ENCODE peak calls at places on chromosomes 1 and 21, in ten cellular contexts. One of them, this sample, is unnamed.
A peak's percentile ranks its signal among the peaks of the same experiment; 100 is the strongest.

GRCh38 chr21:25579402-25580016 is 27.8 kb downstream of the MRPL39 start:
- DNase-seq in activated T-cell treated with anti-CD3 and anti-CD28 coated beads, Interleukin-2, amount 50 U/mL, for 48 hours: no peak
- DNase-seq in iPS-NIHi11: no peak
- DNase-seq in T follicular helper cell: no peak
- DNase-seq in cardiac fibroblast: no peak
- DNase-seq in fibroblast of lung: no peak
- DNase-seq in SHP77: no peak
- DNase-seq in activated gamma-delta T cell treated with Interleukin-2 at 50 U/mL for 16 hours: no peak
- DNase-seq in NCI-H1105: no peak
- DNase-seq in brain pericyte: no peak
- DNase-seq in this sample: no peak

GRCh38 chr1:54051936-54052469 is 1.0 kb downstream of the TMEM59 start:
- DNase-seq in activated gamma-delta T cell treated with Interleukin-2 at 50 U/mL for 16 hours: no peak
- DNase-seq in SHP77: no peak
- DNase-seq in activated T-cell treated with anti-CD3 and anti-CD28 coated beads, Interleukin-2, amount 50 U/mL, for 48 hours: no peak
- DNase-seq in iPS-NIHi11: no peak
- DNase-seq in fibroblast of lung: peak; percentile 13
- DNase-seq in cardiac fibroblast: peak; percentile 63
- DNase-seq in brain pericyte: no peak
- DNase-seq in NCI-H1105: no peak
- DNase-seq in T follicular helper cell: no peak
- DNase-seq in this sample: peak; percentile 6

GRCh38 chr1:192610114-192610958 is 25.6 kb upstream of the RGS13 start:
- DNase-seq in T follicular helper cell: no peak
- DNase-seq in fibroblast of lung: peak; percentile 23
- DNase-seq in NCI-H1105: peak; percentile 27
- DNase-seq in activated gamma-delta T cell treated with Interleukin-2 at 50 U/mL for 16 hours: no peak
- DNase-seq in cardiac fibroblast: peak; percentile 54
- DNase-seq in activated T-cell treated with anti-CD3 and anti-CD28 coated beads, Interleukin-2, amount 50 U/mL, for 48 hours: no peak
- DNase-seq in iPS-NIHi11: no peak
- DNase-seq in brain pericyte: no peak
- DNase-seq in SHP77: peak; percentile 19
- DNase-seq in this sample: peak; percentile 26

GRCh38 chr1:20723159-20723536 is 5.3 kb upstream of the KIF17 start:
- DNase-seq in activated gamma-delta T cell treated with Interleukin-2 at 50 U/mL for 16 hours: no peak
- DNase-seq in NCI-H1105: no peak
- DNase-seq in brain pericyte: no peak
- DNase-seq in activated T-cell treated with anti-CD3 and anti-CD28 coated beads, Interleukin-2, amount 50 U/mL, for 48 hours: no peak
- DNase-seq in fibroblast of lung: no peak
- DNase-seq in cardiac fibroblast: no peak
- DNase-seq in iPS-NIHi11: no peak
- DNase-seq in T follicular helper cell: no peak
- DNase-seq in SHP77: no peak
- DNase-seq in this sample: no peak

GRCh38 chr1:62967031-62967430 is 183.1 kb downstream of the ATG4C start:
- DNase-seq in iPS-NIHi11: no peak
- DNase-seq in SHP77: no peak
- DNase-seq in activated gamma-delta T cell treated with Interleukin-2 at 50 U/mL for 16 hours: no peak
- DNase-seq in cardiac fibroblast: no peak
- DNase-seq in NCI-H1105: no peak
- DNase-seq in fibroblast of lung: no peak
- DNase-seq in T follicular helper cell: no peak
- DNase-seq in activated T-cell treated with anti-CD3 and anti-CD28 coated beads, Interleukin-2, amount 50 U/mL, for 48 hours: no peak
- DNase-seq in brain pericyte: no peak
- DNase-seq in this sample: no peak

GRCh38 chr1:236142358-236143103 is at the start of gene GPR137B:
- DNase-seq in fibroblast of lung: peak; percentile 59
- DNase-seq in activated T-cell treated with anti-CD3 and anti-CD28 coated beads, Interleukin-2, amount 50 U/mL, for 48 hours: peak; percentile 76
- DNase-seq in T follicular helper cell: no peak
- DNase-seq in SHP77: peak; percentile 15
- DNase-seq in cardiac fibroblast: peak; percentile 55
- DNase-seq in iPS-NIHi11: peak; percentile 56
- DNase-seq in brain pericyte: no peak
- DNase-seq in activated gamma-delta T cell treated with Interleukin-2 at 50 U/mL for 16 hours: peak; percentile 51
- DNase-seq in NCI-H1105: no peak
- DNase-seq in this sample: peak; percentile 92

GRCh38 chr1:204036882-204037645 is 35.9 kb upstream of the SOX13 start:
- DNase-seq in activated T-cell treated with anti-CD3 and anti-CD28 coated beads, Interleukin-2, amount 50 U/mL, for 48 hours: no peak
- DNase-seq in T follicular helper cell: no peak
- DNase-seq in brain pericyte: no peak
- DNase-seq in activated gamma-delta T cell treated with Interleukin-2 at 50 U/mL for 16 hours: no peak
- DNase-seq in fibroblast of lung: no peak
- DNase-seq in NCI-H1105: no peak
- DNase-seq in SHP77: no peak
- DNase-seq in cardiac fibroblast: no peak
- DNase-seq in iPS-NIHi11: no peak
- DNase-seq in this sample: no peak

GRCh38 chr1:230077011-230077410 is 10.0 kb downstream of the GALNT2 start:
- DNase-seq in activated T-cell treated with anti-CD3 and anti-CD28 coated beads, Interleukin-2, amount 50 U/mL, for 48 hours: no peak
- DNase-seq in fibroblast of lung: no peak
- DNase-seq in iPS-NIHi11: no peak
- DNase-seq in NCI-H1105: no peak
- DNase-seq in T follicular helper cell: no peak
- DNase-seq in cardiac fibroblast: no peak
- DNase-seq in SHP77: no peak
- DNase-seq in brain pericyte: no peak
- DNase-seq in activated gamma-delta T cell treated with Interleukin-2 at 50 U/mL for 16 hours: no peak
- DNase-seq in this sample: no peak

GRCh38 chr1:204127597-204128242 is 24.1 kb downstream of the ETNK2 start:
- DNase-seq in T follicular helper cell: no peak
- DNase-seq in activated gamma-delta T cell treated with Interleukin-2 at 50 U/mL for 16 hours: no peak
- DNase-seq in cardiac fibroblast: peak; percentile 87
- DNase-seq in fibroblast of lung: peak; percentile 65
- DNase-seq in iPS-NIHi11: peak; percentile 74
- DNase-seq in activated T-cell treated with anti-CD3 and anti-CD28 coated beads, Interleukin-2, amount 50 U/mL, for 48 hours: peak; percentile 41
- DNase-seq in NCI-H1105: peak; percentile 63
- DNase-seq in SHP77: peak; percentile 72
- DNase-seq in brain pericyte: no peak
- DNase-seq in this sample: no peak

GRCh38 chr1:241612533-241613505 is 27.4 kb downstream of the CHML start:
- DNase-seq in brain pericyte: peak; percentile 56
- DNase-seq in T follicular helper cell: no peak
- DNase-seq in activated gamma-delta T cell treated with Interleukin-2 at 50 U/mL for 16 hours: no peak
- DNase-seq in SHP77: no peak
- DNase-seq in cardiac fibroblast: peak; percentile 86
- DNase-seq in iPS-NIHi11: no peak
- DNase-seq in activated T-cell treated with anti-CD3 and anti-CD28 coated beads, Interleukin-2, amount 50 U/mL, for 48 hours: no peak
- DNase-seq in NCI-H1105: no peak
- DNase-seq in fibroblast of lung: peak; percentile 92
- DNase-seq in this sample: no peak

GRCh38 chr1:63547621-63548294 is 24.4 kb downstream of the EFCAB7 start:
- DNase-seq in SHP77: no peak
- DNase-seq in activated T-cell treated with anti-CD3 and anti-CD28 coated beads, Interleukin-2, amount 50 U/mL, for 48 hours: no peak
- DNase-seq in brain pericyte: no peak
- DNase-seq in fibroblast of lung: peak; percentile 50
- DNase-seq in activated gamma-delta T cell treated with Interleukin-2 at 50 U/mL for 16 hours: no peak
- DNase-seq in T follicular helper cell: no peak
- DNase-seq in iPS-NIHi11: no peak
- DNase-seq in cardiac fibroblast: peak; percentile 61
- DNase-seq in NCI-H1105: no peak
- DNase-seq in this sample: no peak